ENCODE peak calls at places on chromosomes 4 and X, in nine cellular contexts. A is GM23338, Y is left lung, C is transverse colon, H is mesendoderm, N is iPS DF 6.9, O is gastrocnemius medialis, P is prostate gland, V is right lobe of liver. W is an unnamed sample. For H3K36me3 and H3K4me1, the result is how much of the 10 kb centered on the place peaks cover.

GRCh38 chr4:127549521-127549920 is 83.2 kb upstream of the INTU start:
- DNase-seq in A (no peak), Y (no peak), C (no peak), H (no peak), N (no peak), O (no peak), P (no peak), V (no peak), W (no peak)

GRCh38 chr4:142818009-142818408 is 28.1 kb downstream of the INPP4B start:
- DNase-seq in A (no peak), Y (no peak), C (no peak), H (no peak), N (no peak), O (no peak), P (no peak), V (no peak), W (no peak)

GRCh38 chrX:11641368-11641767 is 24.4 kb downstream of the ARHGAP6 start:
- DNase-seq in A (no peak), Y (no peak), C (no peak), H (no peak), N (no peak), O (no peak), P (no peak), V (no peak), W (no peak)

GRCh38 chrX:47384502-47384901 is 14.1 kb downstream of the ZNF157 start:
- DNase-seq in A (peak), Y (no peak), C (peak), H (peak), N (peak), O (peak), P (peak), V (no peak), W (no peak)

GRCh38 chr4:61374612-61374920 is 174.4 kb downstream of the ADGRL3 start:
- DNase-seq in A (peak), Y (no peak), C (no peak), H (no peak), N (no peak), O (no peak), P (no peak), V (no peak), W (no peak)

GRCh38 chrX:48487362-48487785 is 11.4 kb downstream of the FTSJ1 start:
- DNase-seq in A (peak), Y (no peak), C (no peak), H (no peak), N (no peak), O (no peak), P (no peak), V (peak), W (no peak)

GRCh38 chr4:163679189-163679588 is 184.7 kb downstream of the TMA16 start:
- DNase-seq in A (peak), Y (no peak), C (no peak), H (peak), N (no peak), O (no peak), P (no peak), V (no peak), W (no peak)

GRCh38 chrX:120736989-120737388 is 107.1 kb upstream of the C1GALT1C1 start:
- DNase-seq in A (no peak), Y (no peak), C (no peak), H (no peak), N (no peak), O (no peak), P (no peak), V (no peak), W (no peak)

GRCh38 chr4:153560918-153561317 is 94.8 kb downstream of the TMEM131L start:
- DNase-seq in A (no peak), Y (no peak), C (no peak), H (no peak), N (no peak), O (no peak), P (no peak), V (no peak), W (no peak)

GRCh38 chr4:139552506-139552905 is 3.5 kb downstream of the SETD7 start:
- DNase-seq in A (no peak), Y (no peak), C (no peak), H (peak), N (no peak), O (no peak), P (no peak), V (no peak), W (no peak)

GRCh38 chr4:47278631-47279030 is 184.9 kb downstream of the COMMD8 start:
- DNase-seq in A (no peak), Y (no peak), C (no peak), H (no peak), N (no peak), O (no peak), P (no peak), V (no peak), W (no peak)

GRCh38 chr4:164768516-164768915 is 14.6 kb downstream of the SMIM31 start:
- DNase-seq in A (peak), Y (no peak), C (no peak), H (peak), N (no peak), O (no peak), P (no peak), V (no peak), W (no peak)

GRCh38 chrX:3161686-3162085 is 120.4 kb downstream of the ARSF start:
- DNase-seq in A (no peak), Y (no peak), C (no peak), H (no peak), N (no peak), O (no peak), P (no peak), V (no peak), W (no peak)

GRCh38 chrX:154022716-154023115 is 3.0 kb upstream of the IRAK1 start:
- DNase-seq in A (no peak), Y (no peak), C (no peak), H (no peak), N (no peak), O (no peak), P (no peak), V (no peak), W (no peak)

GRCh38 chrX:40152706-40153334 is 55.1 kb upstream of the BCOR start:
- DNase-seq in A (peak), Y (peak), C (peak), H (peak), N (no peak), O (no peak), P (peak), V (peak), W (peak)

GRCh38 chr4:61274286-61274685 is 74.2 kb downstream of the ADGRL3 start:
- DNase-seq in A (no peak), Y (no peak), C (no peak), H (no peak), N (no peak), O (no peak), P (no peak), V (no peak), W (no peak)

GRCh38 chrX:129360175-129360574 is 163.1 kb downstream of the SMARCA1 start:
- DNase-seq in A (peak), Y (no peak), C (peak), H (peak), N (no peak), O (no peak), P (peak), V (no peak), W (no peak)

GRCh38 chrX:13373807-13374187 is 53.9 kb upstream of the ATXN3L start:
- DNase-seq in A (no peak), Y (no peak), C (no peak), H (no peak), N (no peak), O (no peak), P (no peak), V (no peak), W (no peak)

GRCh38 chr4:38056024-38056685 is 96.0 kb downstream of the PTTG2 start:
- DNase-seq in A (no peak), Y (no peak), C (no peak), H (no peak), N (no peak), O (no peak), P (no peak), V (no peak), W (no peak)
- H3K36me3 ChIP-seq in A (under half), Y (under half), C (under half), H (under half), N (under half), O (under half), P (under half), V (under half), W (under half)

GRCh38 chr4:41181037-41181436 is 33.3 kb downstream of the APBB2 start:
- DNase-seq in A (no peak), Y (no peak), C (no peak), H (no peak), N (no peak), O (no peak), P (no peak), V (no peak), W (no peak)
- H3K4me1 ChIP-seq in A (under half), Y (under half), C (under half), H (under half), N (under half), O (under half), P (under half), V (under half), W (under half)

DNA sequence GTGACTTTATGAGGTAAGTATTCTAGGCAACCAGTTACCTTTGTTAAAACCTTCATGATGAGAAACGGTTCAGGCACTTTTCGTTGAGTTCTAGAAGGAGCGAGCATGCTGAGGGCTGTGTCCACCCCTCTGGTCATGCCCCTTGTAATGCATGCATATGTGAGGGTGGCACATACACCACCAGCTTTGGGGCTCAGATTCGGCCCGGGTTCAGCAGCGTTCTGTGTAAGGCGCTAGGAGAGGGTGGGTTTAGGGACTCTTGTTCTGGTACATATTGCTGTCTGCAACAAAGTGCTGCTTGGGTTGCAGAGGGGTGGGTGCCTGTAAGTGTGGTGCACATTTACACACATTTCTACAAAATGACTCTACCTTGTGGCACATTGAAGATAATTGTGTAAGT is 54.5 kb downstream of the NOP14 start:
- DNase-seq in A (no peak), Y (no peak), C (no peak), H (no peak), N (no peak), O (no peak), P (no peak), V (no peak), W (no peak)
- H3K36me3 ChIP-seq in A (under half), Y (under half), C (under half), H (under half), N (under half), O (half or more), P (under half), V (under half), W (half or more)

GRCh38 chr4:118757761-118758213 is 72.6 kb downstream of the METTL14 start:
- DNase-seq in A (no peak), Y (no peak), C (no peak), H (no peak), N (no peak), O (no peak), P (no peak), V (no peak), W (no peak)
- H3K4me1 ChIP-seq in A (under half), Y (under half), C (under half), H (under half), N (under half), O (half or more), P (under half), V (under half), W (half or more)

GRCh38 chrX:30576881-30577280 is 685 bp downstream of the TASL start:
- DNase-seq in A (no peak), Y (no peak), C (no peak), H (no peak), N (no peak), O (no peak), P (no peak), V (no peak), W (no peak)

GRCh38 chrX:30572004-30572403 is 5.6 kb downstream of the TASL start:
- DNase-seq in A (no peak), Y (no peak), C (no peak), H (no peak), N (no peak), O (no peak), P (no peak), V (no peak), W (no peak)

GRCh38 chrX:30570505-30570904 is 7.1 kb downstream of the TASL start:
- DNase-seq in A (peak), Y (no peak), C (no peak), H (no peak), N (no peak), O (no peak), P (no peak), V (no peak), W (no peak)

GRCh38 chrX:30573125-30573524 is 4.4 kb downstream of the TASL start:
- DNase-seq in A (no peak), Y (no peak), C (no peak), H (no peak), N (no peak), O (no peak), P (no peak), V (no peak), W (no peak)

DNA sequence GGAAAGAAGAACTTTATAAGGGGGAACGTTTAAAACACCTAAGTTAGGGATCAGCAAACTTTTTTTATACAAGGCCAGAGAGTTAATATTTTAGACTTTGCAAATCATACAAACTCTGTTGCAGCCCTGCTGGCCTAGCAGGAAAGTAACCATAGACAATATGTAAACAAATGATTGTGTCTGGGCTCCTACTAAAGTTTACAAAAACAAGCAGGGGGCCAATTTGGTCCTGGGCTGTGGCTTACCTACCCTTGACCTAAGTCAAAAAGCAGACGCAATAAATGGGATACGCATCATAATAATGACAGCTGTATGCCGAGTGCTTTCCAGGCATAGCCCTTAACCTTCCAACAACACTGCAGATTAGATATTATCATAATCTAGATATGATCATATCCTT is 4.9 kb downstream of the TASL start:
- DNase-seq in A (no peak), Y (no peak), C (no peak), H (no peak), N (no peak), O (no peak), P (no peak), V (no peak), W (no peak)
- H3K36me3 ChIP-seq in A (under half), Y (under half), C (under half), H (under half), N (under half), O (under half), P (under half), V (under half), W (under half)

DNA sequence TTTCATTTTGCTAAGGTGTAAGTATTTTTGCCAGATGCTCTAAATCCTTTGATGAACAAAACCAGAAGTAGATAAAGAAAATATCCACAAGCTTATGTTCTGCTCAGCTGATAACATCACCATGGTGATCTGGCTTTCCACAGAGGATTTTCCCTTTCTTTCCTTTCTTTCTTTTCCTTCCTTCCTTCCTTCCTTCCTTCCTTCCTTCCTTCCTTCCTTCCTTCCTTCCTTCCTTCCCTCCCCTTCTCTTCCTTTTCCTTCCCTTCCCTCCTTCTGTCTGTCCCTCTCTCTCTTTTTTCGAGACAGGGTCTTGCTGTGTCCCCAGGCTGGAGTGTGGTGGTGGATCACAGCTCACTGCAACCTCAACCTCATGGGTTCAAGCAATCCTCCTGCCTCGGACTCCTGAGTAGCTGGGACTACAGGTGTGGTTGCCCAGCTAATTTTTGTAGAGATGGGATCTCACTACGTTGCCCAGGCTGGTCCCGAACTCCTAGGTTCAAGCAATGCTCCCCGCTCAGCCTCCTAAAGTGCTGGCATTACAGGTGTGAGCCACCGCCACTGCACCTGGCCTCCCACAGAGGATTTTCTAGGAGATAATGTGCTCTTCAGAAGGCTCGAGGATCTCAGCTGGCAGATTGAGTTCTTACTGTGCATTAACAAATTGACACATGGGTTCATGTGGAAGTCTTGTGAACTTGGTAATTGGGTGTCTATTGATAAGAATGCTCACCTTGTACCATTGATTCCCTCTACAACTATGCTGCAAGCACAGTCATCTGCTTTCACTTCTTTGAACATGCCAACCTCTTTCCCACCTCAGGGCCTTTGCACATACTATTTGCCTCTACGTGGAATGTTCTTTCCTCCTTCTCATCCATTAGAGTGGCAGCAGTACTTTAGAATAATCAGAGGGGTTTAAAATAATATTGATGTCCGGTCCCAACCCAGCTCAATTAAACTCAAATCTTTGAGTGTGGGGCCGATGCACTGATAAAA is 1.4 kb upstream of the RHOH start:
- DNase-seq in A (no peak), Y (no peak), C (no peak), H (no peak), N (no peak), O (no peak), P (no peak), V (no peak), W (no peak)
- H3K4me1 ChIP-seq in A (half or more), Y (under half), C (under half), H (under half), N (under half), O (under half), P (under half), V (under half), W (under half)

DNA sequence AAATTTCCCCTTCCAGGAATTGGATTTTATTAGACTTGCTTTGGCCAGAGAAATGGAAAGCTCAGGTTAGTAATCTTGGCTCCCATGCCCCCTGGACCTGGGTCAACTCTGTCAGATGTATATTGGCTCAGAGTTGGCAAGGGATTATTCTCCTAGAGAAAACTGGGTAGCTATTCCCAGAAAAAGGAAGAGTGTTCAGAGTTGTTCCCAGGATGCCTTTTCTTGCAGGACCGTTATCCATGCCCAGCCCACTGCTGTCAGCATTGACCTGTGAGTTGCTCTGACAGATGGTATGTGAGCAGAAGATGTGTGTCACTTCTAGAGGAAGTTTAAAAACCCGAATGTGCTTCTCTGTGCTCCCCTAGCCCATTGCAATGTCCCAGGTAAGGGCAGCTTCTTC is 509.9 kb upstream of the ZFP42 start:
- DNase-seq in A (no peak), Y (no peak), C (no peak), H (no peak), N (no peak), O (no peak), P (no peak), V (no peak), W (no peak)
- H3K36me3 ChIP-seq in A (under half), Y (under half), C (under half), H (under half), N (under half), O (under half), P (under half), V (under half), W (under half)

DNA sequence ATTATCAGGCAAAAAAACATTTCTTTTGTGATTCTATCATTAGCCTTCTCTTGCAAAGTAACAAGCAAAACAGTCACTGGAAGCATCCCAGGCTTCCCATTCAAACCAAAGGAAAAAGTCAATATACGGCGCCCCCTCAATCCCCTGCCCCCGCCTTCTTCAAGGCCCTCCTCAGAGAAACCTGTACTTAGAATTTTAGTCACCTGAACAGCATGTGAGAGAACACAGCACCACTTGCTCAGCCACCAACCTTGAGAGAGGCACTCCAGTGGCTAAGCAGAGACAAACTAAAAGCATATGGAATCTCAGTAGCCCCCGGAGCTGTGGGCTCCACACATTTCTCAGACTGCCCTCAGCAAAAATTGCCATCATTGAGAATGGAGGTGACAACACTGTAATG is 25.2 kb downstream of the LEF1 start:
- DNase-seq in A (peak), Y (no peak), C (no peak), H (no peak), N (no peak), O (no peak), P (no peak), V (no peak), W (no peak)
- H3K4me1 ChIP-seq in A (under half), Y (under half), C (under half), H (under half), N (under half), O (under half), P (under half), V (under half), W (under half)

DNA sequence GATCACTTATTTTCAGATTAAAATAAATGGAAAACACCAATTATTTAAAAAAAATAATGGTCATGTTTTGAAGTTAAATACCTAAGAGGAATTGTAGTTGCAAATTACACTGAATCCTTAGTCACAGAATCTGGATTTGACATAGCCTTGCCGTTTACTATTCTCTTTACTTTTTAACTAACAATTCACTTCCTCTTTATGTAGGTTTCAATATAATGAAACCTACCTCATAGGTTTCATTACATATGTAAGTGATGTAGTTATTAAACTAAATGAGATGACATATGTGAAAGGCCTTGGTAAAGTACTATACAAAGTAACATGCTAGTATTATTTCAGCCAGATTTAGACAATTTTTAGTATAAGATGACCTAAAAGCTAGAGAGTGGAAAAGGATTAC is 6.5 kb downstream of the SPP1 start:
- DNase-seq in A (no peak), Y (no peak), C (no peak), H (no peak), N (no peak), O (no peak), P (no peak), V (no peak), W (no peak)
- H3K36me3 ChIP-seq in A (under half), Y (under half), C (under half), H (under half), N (under half), O (under half), P (under half), V (under half), W (under half)

DNA sequence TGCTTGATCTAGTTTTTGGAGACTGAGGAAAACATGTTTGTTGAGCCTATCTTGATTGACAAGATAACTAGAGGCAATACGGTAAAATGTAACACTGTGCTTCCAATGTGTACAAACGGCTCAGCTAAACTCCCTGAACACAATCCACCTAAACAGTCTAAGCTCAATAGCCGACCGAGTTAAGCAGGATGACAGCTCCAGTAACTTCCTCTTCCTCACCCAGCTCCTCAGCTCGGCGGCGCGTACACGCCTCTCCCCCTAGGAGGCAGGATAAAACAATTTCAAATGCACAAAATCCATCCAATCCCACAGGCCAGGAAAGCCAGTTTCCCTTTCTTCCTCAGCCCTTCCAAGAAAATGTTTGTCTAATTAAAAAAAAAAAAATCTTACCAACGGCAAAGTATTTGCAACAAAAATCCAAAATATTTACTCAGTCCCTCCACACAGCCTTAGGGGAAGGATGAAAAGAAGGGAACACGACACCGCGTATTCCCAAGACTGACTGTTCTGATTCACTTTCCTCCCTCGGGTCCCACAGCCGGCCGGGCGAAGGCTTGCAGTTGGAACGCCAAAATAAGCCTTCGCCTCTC is 996 bp downstream of the CNOT6L start:
- DNase-seq in A (peak), Y (peak), C (peak), H (peak), N (no peak), O (peak), P (peak), V (peak), W (peak)
- H3K4me1 ChIP-seq in A (under half), Y (half or more), C (under half), H (under half), N (under half), O (half or more), P (under half), V (under half), W (under half)

W was measured in ascending aorta.